ENCODE peak calls at places on chromosomes 11 and 22, in five cellular contexts. Q is psoas muscle, X is fibroblast of lung, E is RWPE1, B is neural progenitor cell. D is an unnamed sample.

GRCh38 chr11:126391970-126392637 is 36.6 kb downstream of the ST3GAL4 start:
- DNase-seq in X (no peak), E (no peak), B (peak; percentile 31), Q (no peak), D (no peak)

GRCh38 chr11:70018816-70019215 is 59.3 kb upstream of the ANO1 start:
- DNase-seq in Q (no peak), E (no peak), X (no peak), B (no peak), D (no peak)

GRCh38 chr11:69796063-69796462 is 20.9 kb upstream of the FGF4 start:
- DNase-seq in B (no peak), Q (no peak), E (no peak), X (no peak), D (no peak)

GRCh38 chr11:119361056-119361787 is 14.7 kb upstream of the MFRP start:
- DNase-seq in Q (peak; percentile 82), B (peak; percentile 91), E (peak; percentile 89), X (peak; percentile 82), D (peak; percentile 56)

GRCh38 chr11:79087238-79087956 is 353.4 kb downstream of the TENM4 start:
- DNase-seq in Q (no peak), B (peak; percentile 71), E (peak; percentile 40), X (peak; percentile 92), D (no peak)

GRCh38 chr11:118922745-118923627 is 2.7 kb downstream of the BCL9L start:
- DNase-seq in X (no peak), B (no peak), E (no peak), Q (no peak), D (no peak)

GRCh38 chr11:56841210-56841810 is 92.8 kb upstream of the OR9G4 start:
- DNase-seq in Q (peak; percentile 15), B (peak; percentile 69), E (peak; percentile 55), X (peak; percentile 36), D (peak; percentile 54)

GRCh38 chr11:118947999-118948398 is 8.1 kb upstream of the UPK2 start:
- DNase-seq in B (no peak), X (no peak), E (no peak), Q (no peak), D (no peak)

GRCh38 chr11:29280452-29280851 is 736.4 kb downstream of the KCNA4 start:
- DNase-seq in B (no peak), Q (no peak), X (peak; percentile 63), E (peak; percentile 41), D (no peak)

GRCh38 chr11:117384045-117384444 is 56.4 kb downstream of the CEP164 start:
- DNase-seq in Q (no peak), E (peak; percentile 90), X (peak; percentile 90), B (no peak), D (no peak)

GRCh38 chr11:14095882-14096281 is 133.4 kb downstream of the SPON1 start:
- DNase-seq in X (no peak), E (no peak), B (no peak), Q (no peak), D (no peak)

GRCh38 chr11:72763823-72764222 is 11.6 kb upstream of the ARAP1 start:
- DNase-seq in Q (no peak), B (no peak), X (no peak), E (no peak), D (no peak)

GRCh38 chr11:78645226-78646202 is 70.8 kb upstream of the NARS2 start:
- DNase-seq in X (peak; percentile 47), B (peak; percentile 73), E (peak; percentile 71), Q (peak; percentile 49), D (peak; percentile 72)

GRCh38 chr11:20672575-20672974 is 3.2 kb downstream of the NELL1 start:
- DNase-seq in X (no peak), B (peak; percentile 41), Q (no peak), E (no peak), D (no peak)

GRCh38 chr11:123300874-123301695 is 106.0 kb upstream of the CLMP start:
- DNase-seq in Q (no peak), B (no peak), X (peak; percentile 63), E (no peak), D (no peak)

GRCh38 chr11:29119691-29120328 is 897.0 kb downstream of the KCNA4 start:
- DNase-seq in X (peak; percentile 95), Q (no peak), B (no peak), E (peak; percentile 19), D (no peak)

GRCh38 chr11:118088531-118088930 is 1.8 kb upstream of the SMIM35 start:
- DNase-seq in X (no peak), Q (no peak), E (no peak), B (no peak), D (no peak)

GRCh38 chr11:62665075-62665629 is at the start of the genes C11orf98 and CSKMT:
- DNase-seq in Q (peak; percentile 94), B (peak; percentile 96), E (peak; percentile 97), X (peak; percentile 91), D (peak; percentile 96)

GRCh38 chr11:65894034-65894591 is 3.6 kb downstream of the CCDC85B start:
- DNase-seq in E (no peak), X (no peak), Q (no peak), B (no peak), D (peak; percentile 56)

GRCh38 chr11:28481673-28482480 is 373.7 kb downstream of the METTL15 start:
- DNase-seq in X (no peak), B (peak; percentile 35), Q (no peak), E (no peak), D (no peak)

GRCh38 chr11:66467034-66467659 is 442 bp downstream of the PELI3 start:
- DNase-seq in E (peak; percentile 50), X (peak; percentile 27), Q (peak; percentile 47), B (peak; percentile 74), D (peak; percentile 44)

GRCh38 chr11:65958306-65958705 is 3.2 kb upstream of the SART1 start:
- DNase-seq in E (no peak), B (no peak), X (no peak), Q (no peak), D (no peak)

GRCh38 chr11:132638421-132638820 is 893.9 kb downstream of the OPCML start:
- DNase-seq in E (no peak), Q (no peak), X (no peak), B (no peak), D (no peak)

GRCh38 chr22:45551310-45552016 is 48.8 kb downstream of the FBLN1 start:
- DNase-seq in B (no peak), Q (peak; percentile 48), X (peak; percentile 44), E (no peak), D (no peak)

GRCh38 chr11:17221968-17222367 is 14.2 kb upstream of the PIK3C2A start:
- DNase-seq in E (no peak), B (no peak), X (peak; percentile 86), Q (no peak), D (no peak)

GRCh38 chr22:38176170-38176741 is 5.4 kb downstream of the PLA2G6 start:
- DNase-seq in B (no peak), Q (peak; percentile 90), X (peak; percentile 88), E (no peak), D (peak; percentile 65)

GRCh38 chr22:30825711-30826505 is 131.2 kb downstream of the OSBP2 start:
- DNase-seq in Q (no peak), E (no peak), B (no peak), X (no peak), D (no peak)

GRCh38 chr11:61968758-61969390 is 1.4 kb upstream of the FTH1 start:
- DNase-seq in X (no peak), E (no peak), B (no peak), Q (no peak), D (no peak)

GRCh38 chr11:86446163-86446923 is 71.7 kb downstream of the CCDC81 start:
- DNase-seq in Q (no peak), E (no peak), X (no peak), B (no peak), D (peak; percentile 69)

GRCh38 chr22:45575607-45576272 is 73.1 kb downstream of the FBLN1 start:
- DNase-seq in E (no peak), B (no peak), X (no peak), Q (no peak), D (no peak)

GRCh38 chr22:24233235-24233634 is 11.6 kb downstream of the GGT5 start:
- DNase-seq in B (no peak), Q (no peak), E (no peak), X (no peak), D (no peak)

GRCh38 chr11:23399995-23400394 is 539.7 kb upstream of the CCDC179 start:
- DNase-seq in X (no peak), B (no peak), Q (no peak), E (no peak), D (no peak)

GRCh38 chr11:115927823-115928329 is 423.7 kb upstream of the CADM1 start:
- DNase-seq in E (no peak), Q (no peak), B (no peak), X (no peak), D (no peak)

GRCh38 chr11:108624196-108624925 is 30.8 kb upstream of the EXPH5 start:
- DNase-seq in E (no peak), Q (no peak), B (no peak), X (no peak), D (no peak)

GRCh38 chr11:117438371-117439000 is 110.8 kb downstream of the CEP164 start:
- DNase-seq in B (no peak), Q (no peak), E (peak; percentile 68), X (peak; percentile 68), D (peak; percentile 27)

GRCh38 chr11:31397239-31397834 is 27.7 kb downstream of the DNAJC24 start:
- DNase-seq in B (peak; percentile 23), X (no peak), Q (no peak), E (peak; percentile 8), D (no peak)

GRCh38 chr22:17097062-17097461 is 12.3 kb downstream of the IL17RA start:
- DNase-seq in B (no peak), Q (no peak), E (no peak), X (no peak), D (no peak)

GRCh38 chr11:132862137-132862536 is 670.2 kb downstream of the OPCML start:
- DNase-seq in E (no peak), X (no peak), B (no peak), Q (no peak), D (no peak)

GRCh38 chr11:46410021-46410420 is 18.4 kb upstream of the CHRM4 start:
- DNase-seq in B (peak; percentile 79), Q (no peak), X (no peak), E (no peak), D (no peak)
- TF ChIP-seq CTCF in B (peak; percentile 72), Q (no peak), X (no peak), E (no peak), D (no peak)

GRCh38 chr11:3169235-3169951 is 4.3 kb upstream of the OSBPL5 start:
- DNase-seq in Q (peak; percentile 59), X (peak; percentile 75), E (peak; percentile 31), B (peak; percentile 52), D (peak; percentile 72)
- TF ChIP-seq CTCF in Q (peak; percentile 20), X (peak; percentile 4), E (peak; percentile 14), B (no peak), D (no peak)

GRCh38 chr11:2539761-2540520 is 95.1 kb downstream of the KCNQ1 start:
- DNase-seq in B (peak; percentile 39), Q (peak; percentile 10), E (no peak), X (no peak), D (no peak)
- TF ChIP-seq CTCF in B (no peak), Q (no peak), E (no peak), X (no peak), D (no peak)

GRCh38 chr11:10855295-10855694 is 2.6 kb downstream of the ZBED5 start:
- DNase-seq in X (no peak), Q (no peak), B (no peak), E (no peak), D (no peak)

GRCh38 chr11:10856689-10857603 is 907 bp downstream of the ZBED5 start:
- DNase-seq in Q (peak; percentile 52), B (peak; percentile 66), E (peak; percentile 22), X (peak; percentile 50), D (no peak)

GRCh38 chr11:10858505-10859360 is 880 bp upstream of the ZBED5 start:
- DNase-seq in X (no peak), B (peak; percentile 82), Q (peak; percentile 65), E (peak; percentile 28), D (peak; percentile 50)

GRCh38 chr11:10861047-10861446 is 3.2 kb upstream of the ZBED5 start:
- DNase-seq in X (no peak), E (no peak), Q (no peak), B (no peak), D (no peak)

GRCh38 chr11:10857604-10858504 is at the start of gene ZBED5:
- DNase-seq in X (peak; percentile 97), Q (peak; percentile 97), E (peak; percentile 96), B (peak; percentile 99), D (peak; percentile 97)
- TF ChIP-seq CTCF in X (peak; percentile 11), Q (peak; percentile 26), E (no peak), B (peak; percentile 32), D (no peak)